ENCODE peak calls at places on chromosomes 13 and 19, in nine cellular contexts. V, E, W, T, U, C, Q, L and K are unnamed samples.
A peak's percentile ranks its signal among the peaks of the same experiment; 100 is the strongest.

GRCh38 chr19:51251453-51251790 is 542 bp downstream of the SIGLECL1 start:
- DNase-seq in L (peak; percentile 37), Q (no peak), W (no peak), U (no peak), V (no peak), C (no peak), T (no peak), E (no peak), K (no peak)

GRCh38 chr19:401836-402535 is 7.0 kb downstream of the C2CD4C start:
- DNase-seq in W (no peak), C (peak; percentile 73), V (no peak), E (no peak), U (no peak), L (no peak), Q (no peak), T (no peak), K (no peak)

GRCh38 chr19:27393591-27393990 is 1819.4 kb downstream of the UQCRFS1 start:
- DNase-seq in L (no peak), Q (no peak), U (no peak), W (no peak), E (no peak), T (no peak), V (no peak), C (no peak), K (no peak)

GRCh38 chr19:18069383-18069782 is 17.4 kb downstream of the IL12RB1 start:
- DNase-seq in W (no peak), E (no peak), Q (no peak), T (no peak), V (no peak), C (no peak), U (no peak), L (no peak), K (no peak)

GRCh38 chr13:94433055-94433947 is 46.2 kb downstream of the DCT start:
- DNase-seq in T (no peak), E (no peak), C (no peak), W (no peak), U (peak; percentile 64), V (peak; percentile 86), L (peak; percentile 14), Q (no peak), K (no peak)

GRCh38 chr13:50065712-50066111 is 50.5 kb downstream of the KCNRG start:
- DNase-seq in C (no peak), V (no peak), L (no peak), Q (no peak), W (no peak), U (no peak), T (no peak), E (no peak), K (no peak)

GRCh38 chr19:41696402-41697197 is 8.5 kb upstream of the CEACAM7 start:
- DNase-seq in Q (peak; percentile 76), T (no peak), V (no peak), L (no peak), E (no peak), W (no peak), U (peak; percentile 5), C (peak; percentile 69), K (no peak)

GRCh38 chr19:46602392-46603194 is 1.5 kb downstream of the CALM3 start:
- DNase-seq in Q (no peak), T (no peak), U (no peak), E (no peak), L (peak; percentile 15), W (peak; percentile 62), V (no peak), C (peak; percentile 86), K (no peak)

GRCh38 chr13:33639640-33640080 is 178.3 kb upstream of the RFC3 start:
- DNase-seq in T (no peak), U (no peak), C (no peak), L (peak; percentile 29), V (no peak), Q (no peak), W (no peak), E (peak; percentile 3), K (no peak)

GRCh38 chr13:97573011-97573410 is 139.0 kb downstream of the RAP2A start:
- DNase-seq in W (no peak), Q (no peak), U (no peak), T (no peak), E (no peak), L (no peak), V (no peak), C (no peak), K (no peak)

GRCh38 chr19:49574206-49574755 is 6.1 kb downstream of the NOSIP start:
- DNase-seq in V (no peak), E (no peak), W (no peak), C (no peak), U (no peak), T (no peak), Q (no peak), L (no peak), K (no peak)

GRCh38 chr19:40314646-40315045 is 29.5 kb upstream of the AKT2 start:
- DNase-seq in U (no peak), L (no peak), T (no peak), C (no peak), V (no peak), W (no peak), Q (no peak), E (no peak), K (no peak)

GRCh38 chr13:26502826-26503225 is 54.7 kb upstream of the WASF3 start:
- DNase-seq in T (no peak), C (no peak), L (no peak), V (no peak), U (no peak), Q (no peak), W (no peak), E (no peak), K (no peak)

GRCh38 chr19:35370722-35371121 is at the start of gene GPR42:
- DNase-seq in E (no peak), T (no peak), L (no peak), Q (peak; percentile 19), W (no peak), C (peak; percentile 67), U (no peak), V (no peak), K (no peak)

GRCh38 chr13:46850214-46850613 is 46.6 kb downstream of the HTR2A start:
- DNase-seq in L (no peak), Q (no peak), C (no peak), T (no peak), U (no peak), V (no peak), E (no peak), W (no peak), K (no peak)

GRCh38 chr13:71290963-71291937 is 575.8 kb downstream of the DACH1 start:
- DNase-seq in E (no peak), L (peak; percentile 16), U (peak; percentile 2), V (no peak), Q (no peak), W (peak; percentile 12), T (peak; percentile 13), C (no peak), K (peak; percentile 85)